ENCODE peak calls at places on chromosomes 4 and X, in six cellular contexts. One of them, this sample, is unnamed.

GRCh38 chr4:83010111-83010521 is 507 bp downstream of the LIN54 start:
- DNase-seq in H9: no peak
- DNase-seq in vagina: no peak
- DNase-seq in lower lobe of right lung: no peak
- DNase-seq in brain microvascular endothelial cell: peak; percentile 11
- DNase-seq in BE2C: no peak
- DNase-seq in this sample: peak; percentile 44

GRCh38 chr4:76950846-76951321 is 1.3 kb downstream of the SEPTIN11 start:
- DNase-seq in H9: peak; percentile 51
- DNase-seq in vagina: no peak
- DNase-seq in lower lobe of right lung: peak; percentile 49
- DNase-seq in brain microvascular endothelial cell: no peak
- DNase-seq in BE2C: peak; percentile 44
- DNase-seq in this sample: peak; percentile 17

GRCh38 chr4:45347056-45347455 is 620.7 kb upstream of the GNPDA2 start:
- DNase-seq in H9: no peak
- DNase-seq in vagina: no peak
- DNase-seq in lower lobe of right lung: no peak
- DNase-seq in brain microvascular endothelial cell: no peak
- DNase-seq in BE2C: peak; percentile 57
- DNase-seq in this sample: no peak

GRCh38 chrX:25721564-25721963 is 416.6 kb upstream of the MAGEB18 start:
- DNase-seq in H9: no peak
- DNase-seq in vagina: no peak
- DNase-seq in lower lobe of right lung: no peak
- DNase-seq in brain microvascular endothelial cell: no peak
- DNase-seq in BE2C: no peak
- DNase-seq in this sample: no peak

GRCh38 chr4:38860788-38861424 is 4.3 kb upstream of the TLR6 start:
- DNase-seq in H9: peak; percentile 77
- DNase-seq in vagina: no peak
- DNase-seq in lower lobe of right lung: peak; percentile 60
- DNase-seq in brain microvascular endothelial cell: no peak
- DNase-seq in BE2C: peak; percentile 59
- DNase-seq in this sample: peak; percentile 47

GRCh38 chr4:88533937-88534750 is 10.6 kb upstream of the PYURF start:
- DNase-seq in H9: no peak
- DNase-seq in vagina: no peak
- DNase-seq in lower lobe of right lung: no peak
- DNase-seq in brain microvascular endothelial cell: peak; percentile 58
- DNase-seq in BE2C: no peak
- DNase-seq in this sample: peak; percentile 98

GRCh38 chr4:168907119-168907698 is 102.8 kb downstream of the CBR4 start:
- DNase-seq in H9: no peak
- DNase-seq in vagina: no peak
- DNase-seq in lower lobe of right lung: no peak
- DNase-seq in brain microvascular endothelial cell: peak; percentile 15
- DNase-seq in BE2C: no peak
- DNase-seq in this sample: no peak

GRCh38 chrX:129737921-129738320 is 858 bp upstream of the XPNPEP2 start:
- DNase-seq in H9: no peak
- DNase-seq in vagina: no peak
- DNase-seq in lower lobe of right lung: no peak
- DNase-seq in brain microvascular endothelial cell: peak; percentile 21
- DNase-seq in BE2C: no peak
- DNase-seq in this sample: peak; percentile 79

GRCh38 chr4:109967798-109968520 is 55.3 kb downstream of the EGF start:
- DNase-seq in H9: no peak
- DNase-seq in vagina: no peak
- DNase-seq in lower lobe of right lung: no peak
- DNase-seq in brain microvascular endothelial cell: no peak
- DNase-seq in BE2C: no peak
- DNase-seq in this sample: peak; percentile 96

GRCh38 chr4:660401-660800 is 13.7 kb downstream of the ATP5ME start:
- DNase-seq in H9: peak; percentile 16
- DNase-seq in vagina: no peak
- DNase-seq in lower lobe of right lung: peak; percentile 29
- DNase-seq in brain microvascular endothelial cell: no peak
- DNase-seq in BE2C: no peak
- DNase-seq in this sample: no peak

GRCh38 chrX:42269186-42269585 is 345.8 kb upstream of the CASK start:
- DNase-seq in H9: no peak
- DNase-seq in vagina: no peak
- DNase-seq in lower lobe of right lung: no peak
- DNase-seq in brain microvascular endothelial cell: no peak
- DNase-seq in BE2C: no peak
- DNase-seq in this sample: peak; percentile 77

GRCh38 chr4:42331914-42332368 is 65.3 kb upstream of the SHISA3 start:
- DNase-seq in H9: no peak
- DNase-seq in vagina: no peak
- DNase-seq in lower lobe of right lung: no peak
- DNase-seq in brain microvascular endothelial cell: peak; percentile 7
- DNase-seq in BE2C: no peak
- DNase-seq in this sample: peak; percentile 10

GRCh38 chr4:64417974-64418373 is 8.7 kb upstream of the TECRL start:
- DNase-seq in H9: no peak
- DNase-seq in vagina: no peak
- DNase-seq in lower lobe of right lung: no peak
- DNase-seq in brain microvascular endothelial cell: no peak
- DNase-seq in BE2C: no peak
- DNase-seq in this sample: peak; percentile 14

GRCh38 chrX:33277046-33277445 is 65.7 kb upstream of the DMD start:
- DNase-seq in H9: no peak
- DNase-seq in vagina: no peak
- DNase-seq in lower lobe of right lung: no peak
- DNase-seq in brain microvascular endothelial cell: no peak
- DNase-seq in BE2C: no peak
- DNase-seq in this sample: no peak

GRCh38 chr4:1960170-1960825 is 48.5 kb downstream of the NELFA start:
- DNase-seq in H9: no peak
- DNase-seq in vagina: no peak
- DNase-seq in lower lobe of right lung: no peak
- DNase-seq in brain microvascular endothelial cell: peak; percentile 32
- DNase-seq in BE2C: no peak
- DNase-seq in this sample: peak; percentile 22

GRCh38 chr4:114807759-114808404 is 209.3 kb downstream of the UGT8 start:
- DNase-seq in H9: peak; percentile 71
- DNase-seq in vagina: no peak
- DNase-seq in lower lobe of right lung: no peak
- DNase-seq in brain microvascular endothelial cell: peak; percentile 4
- DNase-seq in BE2C: peak; percentile 45
- DNase-seq in this sample: peak; percentile 26

DNA sequence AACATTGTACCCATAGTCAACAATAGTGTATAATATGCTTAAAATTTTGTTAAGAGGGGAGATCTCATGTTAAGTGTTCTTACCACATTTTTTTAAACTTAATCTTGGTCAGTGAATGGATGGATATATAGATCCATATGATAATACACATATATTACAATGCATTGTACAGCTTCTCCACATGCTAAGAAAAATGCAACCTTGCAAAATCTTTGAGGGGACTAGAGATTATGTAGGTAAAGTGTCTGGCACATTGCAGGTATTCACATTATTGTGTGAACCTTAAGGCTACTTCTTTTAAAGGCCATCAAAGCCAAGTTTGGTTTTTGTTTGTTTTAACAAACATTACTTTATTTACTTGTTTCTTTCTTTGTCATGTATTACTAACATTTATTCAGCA is 10.4 kb upstream of the GPC3 start:
- DNase-seq in H9: no peak
- DNase-seq in vagina: no peak
- DNase-seq in lower lobe of right lung: no peak
- DNase-seq in brain microvascular endothelial cell: no peak
- DNase-seq in BE2C: no peak
- DNase-seq in this sample: no peak
- H3K27me3 ChIP-seq in H9: no peaks in the 10 kb centered on the region
- H3K27me3 ChIP-seq in vagina: no peaks in the 10 kb centered on the region
- H3K27me3 ChIP-seq in lower lobe of right lung: no peaks in the 10 kb centered on the region
- H3K27me3 ChIP-seq in brain microvascular endothelial cell: no peaks in the 10 kb centered on the region
- H3K27me3 ChIP-seq in BE2C: no peaks in the 10 kb centered on the region
- H3K27me3 ChIP-seq in this sample: no peaks in the 10 kb centered on the region

DNA sequence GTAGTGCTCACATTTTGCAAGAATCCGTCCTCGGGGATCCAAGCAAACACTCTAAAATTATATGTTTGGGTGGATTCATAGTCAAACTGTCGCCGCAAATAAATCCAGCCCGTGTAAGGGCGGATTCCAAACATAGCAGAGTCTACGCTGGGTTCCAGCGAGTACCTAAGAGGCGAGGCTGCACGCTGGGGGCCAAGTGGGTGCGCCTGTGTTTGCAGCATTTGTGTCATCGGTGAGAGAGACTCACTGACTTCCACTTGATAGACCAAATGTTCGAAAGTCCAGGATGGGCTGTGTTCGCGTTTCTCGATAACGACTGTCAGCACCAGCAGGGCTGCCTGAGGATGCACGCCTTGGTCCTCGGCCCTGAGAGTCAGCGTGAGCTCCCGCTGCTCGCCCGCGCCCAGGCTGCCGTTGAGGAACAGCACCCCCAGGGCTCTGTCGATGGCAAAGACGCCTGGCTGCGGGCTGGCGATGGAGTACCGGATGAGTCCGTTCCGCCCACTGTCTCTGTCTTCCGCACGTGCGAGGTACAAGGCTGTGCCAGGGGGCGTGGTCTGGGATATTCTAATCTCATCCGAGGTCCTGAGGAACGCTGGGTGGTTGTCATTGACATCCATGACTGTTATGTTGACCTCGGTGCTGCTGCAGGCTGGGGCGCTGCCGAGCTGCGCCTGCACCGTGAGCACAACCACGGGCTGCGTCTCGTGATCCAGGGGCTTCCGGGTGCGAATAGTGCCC is 158.7 kb downstream of the DCHS2 start:
- DNase-seq in H9: peak; percentile 88
- DNase-seq in vagina: no peak
- DNase-seq in lower lobe of right lung: peak; percentile 48
- DNase-seq in brain microvascular endothelial cell: peak; percentile 9
- DNase-seq in BE2C: peak; percentile 79
- DNase-seq in this sample: no peak
- TF ChIP-seq CTCF in H9: no peak
- TF ChIP-seq CTCF in vagina: no peak
- TF ChIP-seq CTCF in lower lobe of right lung: no peak
- TF ChIP-seq CTCF in brain microvascular endothelial cell: no peak
- TF ChIP-seq CTCF in BE2C: peak; percentile 22
- TF ChIP-seq CTCF in this sample: no peak

DNA sequence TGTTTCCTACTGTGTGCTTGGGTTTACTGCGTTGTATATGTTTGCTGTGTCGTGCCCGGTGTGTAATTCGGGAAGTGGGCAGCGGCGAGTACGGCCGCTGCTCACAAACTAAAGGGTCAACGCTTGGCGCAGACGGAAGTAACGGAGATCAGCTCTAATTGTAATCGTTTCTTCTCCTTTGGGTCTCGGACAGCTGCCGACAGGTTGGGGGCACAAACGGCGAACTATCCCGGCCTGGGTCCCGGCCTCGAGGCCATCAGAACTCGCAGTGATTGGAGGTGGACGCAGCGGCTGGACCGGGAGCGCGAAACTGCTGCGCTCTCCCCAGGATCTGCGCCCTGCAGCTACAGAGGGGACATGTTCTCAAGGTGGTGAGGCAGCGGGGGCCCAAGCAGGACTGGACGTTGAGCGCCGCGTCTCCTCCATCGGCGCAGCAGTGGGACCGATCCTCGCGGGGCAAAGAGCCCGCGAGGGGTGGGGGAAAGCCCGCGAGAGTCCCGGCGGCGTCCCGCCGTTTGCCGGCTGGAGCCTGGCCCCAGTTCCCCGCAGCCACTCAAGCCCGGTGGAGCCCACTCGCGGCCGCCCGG is 516 bp upstream of the ZIC3 start:
- DNase-seq in H9: no peak
- DNase-seq in vagina: no peak
- DNase-seq in lower lobe of right lung: no peak
- DNase-seq in brain microvascular endothelial cell: no peak
- DNase-seq in BE2C: no peak
- DNase-seq in this sample: no peak
- H3K27me3 ChIP-seq in H9: no peaks in the 10 kb centered on the region
- H3K27me3 ChIP-seq in vagina: peaks cover 9% of the 10 kb centered on the region
- H3K27me3 ChIP-seq in lower lobe of right lung: peaks cover 47% of the 10 kb centered on the region
- H3K27me3 ChIP-seq in brain microvascular endothelial cell: peaks cover 6% of the 10 kb centered on the region
- H3K27me3 ChIP-seq in BE2C: peaks cover 57% of the 10 kb centered on the region
- H3K27me3 ChIP-seq in this sample: peaks cover 36% of the 10 kb centered on the region

GRCh38 chrX:487836-488235 is 101.1 kb upstream of the PPP2R3B start:
- DNase-seq in H9: no peak
- DNase-seq in vagina: no peak
- DNase-seq in lower lobe of right lung: no peak
- DNase-seq in brain microvascular endothelial cell: no peak
- DNase-seq in BE2C: no peak
- DNase-seq in this sample: no peak

GRCh38 chrX:486325-486724 is 99.6 kb upstream of the PPP2R3B start:
- DNase-seq in H9: no peak
- DNase-seq in vagina: no peak
- DNase-seq in lower lobe of right lung: no peak
- DNase-seq in brain microvascular endothelial cell: no peak
- DNase-seq in BE2C: no peak
- DNase-seq in this sample: no peak

GRCh38 chrX:485368-485767 is 98.7 kb upstream of the PPP2R3B start:
- DNase-seq in H9: no peak
- DNase-seq in vagina: no peak
- DNase-seq in lower lobe of right lung: no peak
- DNase-seq in brain microvascular endothelial cell: no peak
- DNase-seq in BE2C: no peak
- DNase-seq in this sample: no peak

DNA sequence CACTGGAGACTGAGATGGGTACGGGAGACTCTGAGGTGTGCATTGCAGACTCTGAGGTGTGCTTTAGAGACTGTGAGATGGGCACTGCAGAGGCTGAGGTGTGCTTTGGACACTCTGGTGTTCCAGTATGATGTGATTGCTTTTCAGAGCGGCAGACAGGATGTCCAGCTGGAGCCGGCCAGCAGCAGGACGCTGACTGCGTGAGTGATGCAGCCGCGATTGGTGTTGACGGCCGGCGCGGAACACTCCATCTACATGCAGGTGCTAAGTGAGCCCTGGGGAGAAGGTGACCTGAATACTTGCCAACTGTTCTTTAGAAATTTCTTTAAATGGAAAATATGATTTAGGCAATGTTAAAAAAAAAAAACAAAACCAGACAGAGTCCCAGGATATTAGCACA is 103.1 kb upstream of the PPP2R3B start:
- DNase-seq in H9: no peak
- DNase-seq in vagina: no peak
- DNase-seq in lower lobe of right lung: no peak
- DNase-seq in brain microvascular endothelial cell: no peak
- DNase-seq in BE2C: no peak
- DNase-seq in this sample: no peak
- TF ChIP-seq CTCF in H9: no peak
- TF ChIP-seq CTCF in vagina: no peak
- TF ChIP-seq CTCF in lower lobe of right lung: no peak
- TF ChIP-seq CTCF in brain microvascular endothelial cell: no peak
- TF ChIP-seq CTCF in BE2C: no peak
- TF ChIP-seq CTCF in this sample: no peak